ENCODE peak calls at places on chromosomes 2 and 18, in eight cellular contexts. Q, A, I, R, G, H, X and D are unnamed samples.

GRCh38 chr18:66193938-66194337 is 410.0 kb downstream of the CDH19 start:
- DNase-seq in Q (no peak), A (no peak), I (no peak), R (no peak), G (no peak), H (no peak), X (peak), D (peak)

GRCh38 chr2:33134764-33135560 is 188.2 kb downstream of the LTBP1 start:
- DNase-seq in Q (no peak), A (no peak), I (no peak), R (no peak), G (no peak), H (no peak), X (no peak), D (no peak)

GRCh38 chr2:221073650-221074049 is 498.5 kb downstream of the EPHA4 start:
- DNase-seq in Q (no peak), A (no peak), I (no peak), R (no peak), G (no peak), H (no peak), X (no peak), D (no peak)

GRCh38 chr2:206212673-206213513 is 53.2 kb downstream of the EEF1B2 start:
- DNase-seq in Q (no peak), A (no peak), I (no peak), R (no peak), G (peak), H (peak), X (peak), D (no peak)

GRCh38 chr18:49744395-49744987 is 68.8 kb downstream of the ACAA2 start:
- DNase-seq in Q (no peak), A (no peak), I (no peak), R (no peak), G (no peak), H (no peak), X (no peak), D (no peak)

GRCh38 chr18:50696436-50696835 is 123.4 kb downstream of the MRO start:
- DNase-seq in Q (no peak), A (no peak), I (no peak), R (no peak), G (no peak), H (no peak), X (no peak), D (no peak)

GRCh38 chr2:172931256-172931894 is 144.3 kb upstream of the MAP3K20 start:
- DNase-seq in Q (no peak), A (no peak), I (peak), R (no peak), G (peak), H (peak), X (peak), D (no peak)

GRCh38 chr2:127490283-127490682 is 36.0 kb downstream of the IWS1 start:
- DNase-seq in Q (no peak), A (no peak), I (no peak), R (no peak), G (no peak), H (no peak), X (no peak), D (no peak)

GRCh38 chr2:73205611-73206010 is 3.2 kb downstream of the NOTO start:
- DNase-seq in Q (no peak), A (no peak), I (no peak), R (no peak), G (no peak), H (peak), X (no peak), D (no peak)

GRCh38 chr18:57208056-57208455 is 61.2 kb downstream of the BOD1L2 start:
- DNase-seq in Q (no peak), A (no peak), I (no peak), R (no peak), G (no peak), H (no peak), X (no peak), D (no peak)

GRCh38 chr2:172103471-172104292 is 982 bp upstream of the DLX2 start:
- DNase-seq in Q (peak), A (peak), I (peak), R (peak), G (peak), H (peak), X (peak), D (peak)

GRCh38 chr2:98465456-98466201 is 21.0 kb downstream of the INPP4A start:
- DNase-seq in Q (peak), A (no peak), I (peak), R (no peak), G (no peak), H (peak), X (no peak), D (peak)

GRCh38 chr2:74503506-74504475 is 3.7 kb downstream of the PCGF1 start:
- DNase-seq in Q (peak), A (peak), I (peak), R (no peak), G (no peak), H (no peak), X (no peak), D (peak)

GRCh38 chr2:64122358-64122757 is 21.9 kb downstream of the PELI1 start:
- DNase-seq in Q (no peak), A (no peak), I (no peak), R (no peak), G (no peak), H (no peak), X (no peak), D (no peak)

GRCh38 chr2:25349397-25349796 is 7.7 kb upstream of the DNMT3A start:
- DNase-seq in Q (peak), A (no peak), I (no peak), R (no peak), G (no peak), H (peak), X (no peak), D (no peak)

GRCh38 chr2:127049927-127050802 is 56.8 kb downstream of the BIN1 start:
- DNase-seq in Q (peak), A (peak), I (no peak), R (peak), G (peak), H (peak), X (peak), D (peak)

GRCh38 chr2:187297806-187298205 is 150.2 kb downstream of the CALCRL start:
- DNase-seq in Q (no peak), A (no peak), I (no peak), R (no peak), G (no peak), H (no peak), X (no peak), D (no peak)

GRCh38 chr18:47985837-47986236 is 55.4 kb upstream of the SMAD2 start:
- DNase-seq in Q (no peak), A (no peak), I (no peak), R (no peak), G (no peak), H (no peak), X (no peak), D (no peak)

GRCh38 chr2:181231151-181231550 is 226.0 kb upstream of the ITGA4 start:
- DNase-seq in Q (no peak), A (no peak), I (no peak), R (no peak), G (no peak), H (no peak), X (no peak), D (no peak)

GRCh38 chr18:10213526-10213925 is 240.9 kb upstream of the APCDD1 start:
- DNase-seq in Q (no peak), A (no peak), I (peak), R (no peak), G (no peak), H (no peak), X (peak), D (no peak)

GRCh38 chr18:36078751-36079529 is 11.6 kb upstream of the RPRD1A start:
- DNase-seq in Q (no peak), A (no peak), I (no peak), R (no peak), G (no peak), H (peak), X (no peak), D (no peak)

GRCh38 chr2:67366832-67367412 is 30.2 kb upstream of the ETAA1 start:
- DNase-seq in Q (no peak), A (no peak), I (no peak), R (no peak), G (no peak), H (no peak), X (no peak), D (no peak)

GRCh38 chr2:62396880-62397279 is 109.1 kb downstream of the TMEM17 start:
- DNase-seq in Q (no peak), A (no peak), I (no peak), R (no peak), G (no peak), H (no peak), X (no peak), D (no peak)

GRCh38 chr2:194252127-194252526 is 1404.9 kb upstream of the SLC39A10 start:
- DNase-seq in Q (no peak), A (no peak), I (no peak), R (no peak), G (no peak), H (no peak), X (no peak), D (no peak)

GRCh38 chr2:70385204-70385603 is 83.3 kb upstream of the FAM136A start:
- DNase-seq in Q (no peak), A (no peak), I (no peak), R (no peak), G (no peak), H (no peak), X (no peak), D (no peak)

GRCh38 chr2:11058129-11058528 is 97.1 kb upstream of the SLC66A3 start:
- DNase-seq in Q (no peak), A (peak), I (no peak), R (no peak), G (no peak), H (no peak), X (no peak), D (no peak)

DNA sequence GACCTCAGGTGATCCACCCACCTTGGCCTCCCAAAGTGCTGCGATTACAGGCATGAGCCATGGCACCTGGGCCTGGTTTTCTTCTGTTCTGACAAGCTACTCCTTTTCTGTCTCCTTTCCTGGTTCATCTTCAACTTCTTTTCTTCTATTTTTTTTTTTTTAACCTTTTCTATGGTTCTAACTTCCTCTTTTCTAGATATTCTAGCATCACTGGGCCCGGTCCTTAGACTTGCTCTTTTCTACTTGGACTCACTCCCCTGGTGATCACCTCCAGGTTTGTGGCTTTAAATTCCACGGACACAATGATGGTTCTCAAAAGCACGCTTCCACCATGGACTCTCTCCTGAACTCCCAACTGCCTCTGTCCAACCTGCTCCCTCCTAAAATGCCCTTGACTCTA is 2.0 kb downstream of the EIF2AK2 start:
- DNase-seq in Q (no peak), A (no peak), I (no peak), R (no peak), G (no peak), H (no peak), X (no peak), D (no peak)
- H3K27ac ChIP-seq in Q (no peak), A (no peak), I (no peak), R (no peak), G (no peak), H (no peak), X (no peak), D (no peak)

DNA sequence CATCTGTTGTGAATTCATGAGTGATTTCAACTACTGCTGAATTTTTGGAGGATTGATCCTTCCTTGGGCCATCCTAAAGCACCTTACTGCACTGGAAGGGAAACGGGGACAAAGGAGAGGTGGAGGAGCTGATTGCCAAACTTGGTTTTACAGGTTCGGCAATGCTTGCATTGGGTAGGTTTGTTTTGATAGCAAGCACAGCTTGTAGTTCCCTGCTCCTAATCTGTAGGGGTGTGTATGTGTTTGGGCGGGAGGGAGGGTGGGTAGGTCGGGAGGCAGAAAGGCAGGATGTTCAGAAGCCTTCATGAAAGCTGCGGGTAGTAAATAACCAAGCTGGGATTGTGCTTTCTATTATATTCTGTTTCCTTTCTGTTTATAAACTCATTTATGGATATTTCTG is 24.6 kb downstream of the PHLPP1 start:
- DNase-seq in Q (no peak), A (no peak), I (no peak), R (no peak), G (no peak), H (no peak), X (no peak), D (no peak)
- H3K27ac ChIP-seq in Q (no peak), A (no peak), I (no peak), R (no peak), G (no peak), H (no peak), X (no peak), D (peak)

GRCh38 chr2:169089182-169089581 is 19.8 kb downstream of the DHRS9 start:
- DNase-seq in Q (no peak), A (no peak), I (no peak), R (no peak), G (no peak), H (no peak), X (peak), D (no peak)
- H3K27ac ChIP-seq in Q (no peak), A (no peak), I (no peak), R (no peak), G (no peak), H (no peak), X (peak), D (no peak)

GRCh38 chr2:234435836-234436481 is 60.9 kb downstream of the ARL4C start:
- DNase-seq in Q (no peak), A (no peak), I (no peak), R (no peak), G (no peak), H (no peak), X (no peak), D (no peak)
- H3K27ac ChIP-seq in Q (peak), A (no peak), I (no peak), R (no peak), G (no peak), H (no peak), X (no peak), D (no peak)

DNA sequence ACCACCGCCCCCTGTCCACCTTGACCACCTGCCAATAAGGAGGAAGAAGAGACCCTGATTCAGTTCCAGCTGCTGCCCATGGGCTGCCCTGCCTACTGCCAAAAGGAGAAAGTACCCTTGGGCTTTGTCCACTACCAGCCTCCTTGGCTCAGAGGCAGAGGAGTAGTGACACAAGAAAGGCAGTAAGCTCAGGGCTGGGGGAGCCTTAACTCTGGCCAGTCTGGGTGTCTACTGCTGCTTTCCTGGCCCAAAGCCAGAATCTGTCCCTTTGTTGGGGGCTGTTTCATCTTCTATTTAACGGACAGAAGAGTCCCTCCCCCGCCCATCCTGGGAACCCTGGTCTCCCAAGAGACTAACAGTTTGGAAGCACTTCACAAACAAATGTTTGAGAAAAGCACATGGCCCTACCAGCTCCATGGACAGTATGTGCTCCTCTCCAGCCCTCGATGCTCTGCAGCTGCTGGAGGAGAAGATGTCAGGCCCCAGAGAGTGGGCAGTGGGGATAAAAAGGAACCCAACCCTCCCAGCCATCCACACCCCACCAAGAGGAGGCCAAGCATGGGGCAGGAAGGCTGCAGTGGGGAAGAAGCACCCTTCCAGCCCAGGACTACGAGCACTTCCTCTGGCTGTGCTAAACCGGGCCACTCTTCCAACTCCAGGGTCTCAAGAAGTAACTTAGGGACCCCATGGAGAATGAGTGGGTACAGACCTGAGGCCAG is 1.3 kb downstream of the ATG9A start:
- DNase-seq in Q (no peak), A (no peak), I (no peak), R (no peak), G (no peak), H (no peak), X (no peak), D (no peak)
- H3K27ac ChIP-seq in Q (peak), A (no peak), I (peak), R (peak), G (peak), H (peak), X (peak), D (no peak)

GRCh38 chr2:37586663-37587409 is 84.6 kb downstream of the CDC42EP3 start:
- DNase-seq in Q (no peak), A (no peak), I (no peak), R (no peak), G (no peak), H (no peak), X (no peak), D (no peak)
- H3K27ac ChIP-seq in Q (no peak), A (no peak), I (peak), R (peak), G (no peak), H (no peak), X (no peak), D (peak)

GRCh38 chr2:12168354-12169059 is 422.1 kb downstream of the LPIN1 start:
- DNase-seq in Q (no peak), A (no peak), I (no peak), R (no peak), G (no peak), H (no peak), X (peak), D (no peak)
- H3K27ac ChIP-seq in Q (no peak), A (no peak), I (peak), R (no peak), G (no peak), H (peak), X (peak), D (peak)

GRCh38 chr2:150076281-150076680 is 411.2 kb downstream of the RND3 start:
- DNase-seq in Q (no peak), A (no peak), I (no peak), R (no peak), G (no peak), H (peak), X (no peak), D (no peak)

GRCh38 chr2:150080115-150080514 is 407.4 kb downstream of the RND3 start:
- DNase-seq in Q (no peak), A (no peak), I (no peak), R (no peak), G (no peak), H (peak), X (no peak), D (no peak)

GRCh38 chr2:150075831-150076230 is 411.6 kb downstream of the RND3 start:
- DNase-seq in Q (no peak), A (no peak), I (no peak), R (no peak), G (no peak), H (peak), X (no peak), D (no peak)
- H3K27ac ChIP-seq in Q (no peak), A (no peak), I (no peak), R (peak), G (no peak), H (peak), X (no peak), D (no peak)

DNA sequence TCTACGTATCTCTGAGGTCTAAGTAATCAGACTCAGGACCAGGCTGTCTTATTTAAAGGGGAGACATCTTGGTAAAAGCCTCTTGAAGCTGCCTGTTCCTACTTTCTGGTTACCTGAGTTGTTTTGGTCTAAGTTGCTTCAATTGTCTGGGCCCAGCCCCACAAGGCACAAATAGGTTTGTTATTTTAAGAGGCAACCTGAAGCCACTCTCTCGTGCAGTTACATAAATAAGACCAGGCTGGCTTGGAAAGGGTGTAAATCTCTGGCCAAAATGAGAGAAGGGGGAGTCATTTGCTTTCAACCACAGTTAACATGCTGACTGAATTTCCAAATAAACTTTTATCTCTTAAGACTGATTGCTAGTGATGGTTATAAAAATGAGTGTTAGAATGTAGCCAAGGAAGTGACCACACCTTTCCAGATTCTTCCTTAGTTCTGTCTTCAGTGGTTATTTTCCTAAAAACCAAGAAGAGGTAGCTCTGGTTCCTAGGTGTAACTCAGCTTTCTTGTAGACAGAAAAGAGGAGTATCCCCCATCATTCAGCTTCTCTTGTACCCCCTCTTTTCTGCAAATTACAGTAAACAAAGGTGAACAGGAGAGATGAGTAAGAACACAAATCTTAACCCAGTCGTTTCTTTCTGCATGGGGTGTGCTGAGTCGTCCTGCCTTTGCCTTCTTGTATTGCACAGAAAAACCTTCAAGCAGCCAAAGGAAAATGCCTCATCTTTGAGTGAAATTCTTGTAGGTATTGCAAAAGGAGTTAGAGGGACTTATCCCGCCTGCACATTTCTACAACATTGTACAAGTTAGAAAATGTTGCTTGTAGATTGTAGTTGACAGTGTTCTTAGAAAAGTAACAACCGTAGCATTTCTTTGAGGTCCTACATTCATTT is 161.5 kb upstream of the NT5C1B start:
- DNase-seq in Q (no peak), A (no peak), I (no peak), R (no peak), G (no peak), H (no peak), X (no peak), D (no peak)
- H3K27ac ChIP-seq in Q (no peak), A (no peak), I (no peak), R (no peak), G (no peak), H (no peak), X (peak), D (no peak)